ENCODE peak calls at places on chromosomes 11 and 22, in seven cellular contexts. M is tibial artery, W is fibroblast of pulmonary artery, Y is PC-3, J is endothelial cell, F is brain microvascular endothelial cell, V is HepG2. A is an unnamed sample.
A peak's percentile ranks its signal among the peaks of the same experiment; 100 is the strongest.

GRCh38 chr11:19872526-19873135 is 160.0 kb downstream of the NAV2 start:
- DNase-seq in Y (no peak), M (no peak), J (no peak), W (no peak), V (no peak), F (no peak), A (no peak)

GRCh38 chr11:109993786-109994185 is 99.4 kb upstream of the ZC3H12C start:
- DNase-seq in F (no peak), J (no peak), M (no peak), V (no peak), W (peak; percentile 32), Y (no peak), A (peak; percentile 95)

GRCh38 chr11:70916321-70916720 is 336.1 kb downstream of the SHANK2 start:
- DNase-seq in Y (no peak), V (no peak), J (no peak), M (peak; percentile 25), W (no peak), F (no peak), A (no peak)

GRCh38 chr22:50118129-50118528 is 28.3 kb downstream of the MOV10L1 start:
- DNase-seq in M (no peak), F (no peak), J (no peak), V (no peak), Y (no peak), W (no peak), A (no peak)

GRCh38 chr22:24423519-24424000 is 3.8 kb upstream of the ADORA2A start:
- DNase-seq in V (no peak), Y (peak; percentile 34), F (no peak), M (no peak), J (peak; percentile 79), W (no peak), A (no peak)

GRCh38 chr22:23256986-23257888 is 76.9 kb downstream of the BCR start:
- DNase-seq in M (peak; percentile 93), V (no peak), W (peak; percentile 26), Y (no peak), F (no peak), J (no peak), A (peak; percentile 68)

GRCh38 chr11:84714316-84714780 is 912.8 kb downstream of the DLG2 start:
- DNase-seq in Y (peak; percentile 83), J (peak; percentile 79), F (peak; percentile 67), W (peak; percentile 41), M (no peak), V (peak; percentile 58), A (peak; percentile 18)

GRCh38 chr22:27671413-27671721 is 130.2 kb downstream of the MN1 start:
- DNase-seq in W (no peak), Y (no peak), V (no peak), M (no peak), F (no peak), J (no peak), A (no peak)

GRCh38 chr11:86043765-86044534 is 24.9 kb downstream of the PICALM start:
- DNase-seq in J (no peak), W (no peak), M (no peak), V (no peak), Y (no peak), F (no peak), A (no peak)

GRCh38 chr11:9842923-9843322 is 179.0 kb downstream of the SWAP70 start:
- DNase-seq in W (no peak), Y (no peak), J (no peak), F (no peak), V (no peak), M (no peak), A (no peak)

GRCh38 chr11:118917488-118918127 is 8.1 kb downstream of the BCL9L start:
- DNase-seq in F (peak; percentile 83), V (peak; percentile 74), W (peak; percentile 94), Y (peak; percentile 52), M (peak; percentile 93), J (no peak), A (peak; percentile 95)

GRCh38 chr11:126499124-126499752 is 143.8 kb downstream of the ST3GAL4 start:
- DNase-seq in Y (no peak), V (no peak), W (no peak), J (no peak), F (no peak), M (no peak), A (no peak)

GRCh38 chr22:43970037-43970747 is 14.9 kb downstream of the SAMM50 start:
- DNase-seq in Y (no peak), J (no peak), F (no peak), M (no peak), V (no peak), W (no peak), A (no peak)

GRCh38 chr11:45646275-45646970 is 19.0 kb downstream of the CHST1 start:
- DNase-seq in F (peak; percentile 40), M (no peak), W (peak; percentile 45), V (no peak), J (no peak), Y (peak; percentile 27), A (peak; percentile 16)

GRCh38 chr11:57513911-57514537 is 1.5 kb downstream of the SLC43A1 start:
- DNase-seq in Y (peak; percentile 41), J (peak; percentile 47), V (no peak), M (peak; percentile 76), F (no peak), W (peak; percentile 41), A (peak; percentile 33)

GRCh38 chr11:118791961-118792578 is 1.1 kb upstream of the DDX6 start:
- DNase-seq in M (peak; percentile 74), W (peak; percentile 11), F (peak; percentile 2), Y (peak; percentile 12), V (no peak), J (peak; percentile 28), A (no peak)

GRCh38 chr22:18103527-18104269 is 6.9 kb upstream of the TUBA8 start:
- DNase-seq in F (no peak), V (no peak), J (no peak), Y (no peak), M (no peak), W (no peak), A (no peak)

GRCh38 chr11:5234390-5234834 is at the start of gene HBD:
- DNase-seq in V (no peak), Y (no peak), W (peak; percentile 26), M (no peak), J (no peak), F (peak; percentile 55), A (peak; percentile 17)

GRCh38 chr11:61964941-61965282 is 2.5 kb downstream of the FTH1 start:
- DNase-seq in F (no peak), J (no peak), M (no peak), V (no peak), W (peak; percentile 38), Y (no peak), A (no peak)

GRCh38 chr11:65021003-65021402 is 6.2 kb upstream of the SNX15 start:
- DNase-seq in F (no peak), M (no peak), J (no peak), W (no peak), Y (no peak), V (no peak), A (no peak)

GRCh38 chr11:130439160-130439519 is 9.3 kb upstream of the ADAMTS15 start:
- DNase-seq in F (no peak), J (no peak), W (no peak), M (no peak), Y (no peak), V (no peak), A (no peak)

GRCh38 chr11:118634435-118635236 is 27.2 kb downstream of the PHLDB1 start:
- DNase-seq in M (peak; percentile 94), V (peak; percentile 41), W (peak; percentile 71), F (no peak), Y (peak; percentile 86), J (peak; percentile 46), A (peak; percentile 46)

GRCh38 chr22:18998998-18999397 is 62.9 kb upstream of the PRODH start:
- DNase-seq in M (no peak), Y (no peak), W (no peak), J (peak; percentile 69), V (no peak), F (no peak), A (no peak)

GRCh38 chr11:128235958-128236357 is 351.4 kb downstream of the ETS1 start:
- DNase-seq in M (no peak), W (peak; percentile 53), J (no peak), Y (no peak), V (no peak), F (no peak), A (no peak)
- TF ChIP-seq CTCF in M (no peak), W (no peak), J (no peak), Y (no peak), V (no peak), F (no peak), A (no peak)

GRCh38 chr22:26239561-26239960 is 70.3 kb downstream of the SEZ6L start:
- DNase-seq in F (no peak), W (no peak), V (no peak), Y (no peak), J (no peak), M (no peak), A (no peak)
- TF ChIP-seq CTCF in F (no peak), W (no peak), V (no peak), Y (no peak), J (no peak), M (no peak), A (no peak)

GRCh38 chr11:96520939-96521338 is 131.1 kb downstream of the JRKL start:
- DNase-seq in J (no peak), V (no peak), Y (no peak), F (no peak), M (no peak), W (no peak), A (no peak)

GRCh38 chr11:96530473-96530872 is 140.7 kb downstream of the JRKL start:
- DNase-seq in F (no peak), V (no peak), W (no peak), J (no peak), Y (no peak), M (no peak), A (no peak)

DNA sequence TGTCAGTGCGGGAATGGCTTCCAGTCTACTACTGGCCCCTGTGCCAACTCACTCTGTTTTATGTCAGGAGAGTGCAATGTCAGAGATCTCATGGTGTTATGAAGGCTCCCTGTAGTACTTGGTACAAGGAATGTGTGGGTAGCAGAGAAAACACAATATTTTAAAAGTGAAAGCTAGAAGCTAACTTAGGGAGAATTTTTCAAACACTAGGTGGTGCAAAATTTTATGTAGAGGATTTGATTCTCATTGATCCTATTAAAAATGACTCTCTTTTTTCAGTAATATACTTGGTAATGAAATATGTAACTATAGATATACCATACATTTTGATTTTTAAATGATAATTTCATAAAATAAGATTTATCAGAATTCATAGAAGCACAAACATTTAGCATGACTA is 134.7 kb downstream of the JRKL start:
- DNase-seq in Y (no peak), W (peak; percentile 10), J (no peak), M (no peak), V (no peak), F (peak; percentile 0), A (no peak)
- TF ChIP-seq CTCF in Y (peak; percentile 51), W (peak; percentile 21), J (no peak), M (no peak), V (no peak), F (no peak), A (peak; percentile 5)

DNA sequence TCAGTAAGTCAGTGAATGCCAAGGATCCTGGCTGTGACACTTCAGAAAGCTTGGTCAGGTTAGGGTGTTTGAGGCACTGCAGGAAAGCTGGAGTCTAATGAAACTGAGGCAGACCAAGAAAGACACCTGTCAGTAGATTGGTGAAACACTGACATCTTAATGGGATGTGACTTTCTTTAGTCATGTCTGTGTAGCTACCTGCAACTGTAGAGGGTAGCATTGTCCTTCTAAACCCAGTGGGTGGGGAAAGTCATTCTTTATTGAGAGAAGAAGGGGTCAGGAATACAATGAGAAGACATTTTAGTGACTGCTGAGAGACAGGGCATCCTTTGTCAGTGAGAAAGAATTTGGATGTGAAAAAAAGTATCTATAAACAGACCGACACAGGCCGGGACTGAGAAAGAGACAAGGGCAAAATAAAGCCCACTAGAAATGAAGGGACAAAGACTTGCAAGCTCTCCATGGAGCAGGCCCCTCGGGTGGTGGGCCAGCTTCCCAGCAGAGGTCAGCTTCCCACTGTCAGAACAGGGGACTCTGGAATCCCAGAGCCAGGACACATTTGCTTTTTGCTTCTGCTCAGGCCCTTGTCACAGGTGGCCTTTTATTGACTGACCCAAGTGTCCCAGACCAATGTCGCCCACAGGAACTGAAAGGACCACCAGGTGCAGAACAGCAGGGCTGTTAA is 213.0 kb downstream of the TENM4 start:
- DNase-seq in V (no peak), W (no peak), M (no peak), F (no peak), Y (no peak), J (no peak), A (no peak)
- TF ChIP-seq CTCF in V (peak; percentile 3), W (peak; percentile 3), M (no peak), F (no peak), Y (no peak), J (no peak), A (no peak)